ENCODE peak calls at places on chromosomes 11 and 22, in eight cellular contexts. F, Z, Q, N, K, E, A and M are unnamed samples.

GRCh38 chr22:42277232-42277753 is 6.8 kb upstream of the TCF20 start:
- DNase-seq in Q (no peak), E (no peak), N (no peak), A (no peak), Z (peak; percentile 27), F (no peak), K (no peak), M (no peak)

GRCh38 chr22:48482771-48483170 is 1344.9 kb downstream of the BRD1 start:
- DNase-seq in A (no peak), E (no peak), Q (no peak), Z (no peak), F (no peak), N (no peak), K (no peak), M (no peak)

GRCh38 chr22:46072030-46072881 is 78.1 kb upstream of the PPARA start:
- DNase-seq in Q (peak; percentile 68), F (peak; percentile 87), A (no peak), N (peak; percentile 86), Z (peak; percentile 90), K (peak; percentile 44), E (peak; percentile 92), M (no peak)

GRCh38 chr11:111510311-111510710 is 1.9 kb downstream of the BTG4 start:
- DNase-seq in K (no peak), N (no peak), F (no peak), Q (no peak), E (no peak), A (no peak), Z (no peak), M (no peak)

GRCh38 chr11:115784796-115785521 is 280.7 kb upstream of the CADM1 start:
- DNase-seq in E (no peak), A (no peak), Q (no peak), Z (peak; percentile 78), N (peak; percentile 69), F (no peak), K (no peak), M (no peak)

GRCh38 chr22:31676700-31677099 is 14.7 kb upstream of the PISD start:
- DNase-seq in Q (peak; percentile 98), K (peak; percentile 88), E (peak; percentile 98), N (peak; percentile 97), F (peak; percentile 91), A (no peak), Z (peak; percentile 98), M (no peak)

GRCh38 chr11:86015699-86016098 is 53.2 kb downstream of the PICALM start:
- DNase-seq in F (no peak), A (no peak), Z (no peak), Q (no peak), E (no peak), K (no peak), N (no peak), M (no peak)

GRCh38 chr11:129292768-129293167 is 82.9 kb upstream of the BARX2 start:
- DNase-seq in K (no peak), A (no peak), Q (no peak), E (no peak), N (no peak), F (no peak), Z (no peak), M (no peak)

GRCh38 chr22:26608129-26608528 is 9.7 kb downstream of the CRYBB1 start:
- DNase-seq in E (no peak), Q (no peak), F (no peak), Z (no peak), N (no peak), A (no peak), K (no peak), M (no peak)

GRCh38 chr22:39718206-39718605 is 147.7 kb downstream of the CACNA1I start:
- DNase-seq in A (no peak), N (no peak), K (no peak), F (no peak), E (peak; percentile 50), Z (peak; percentile 36), Q (no peak), M (no peak)

GRCh38 chr11:117992620-117993019 is 6.4 kb downstream of the IL10RA start:
- DNase-seq in F (no peak), Q (no peak), E (no peak), Z (no peak), K (no peak), N (no peak), A (no peak), M (no peak)

GRCh38 chr11:130553306-130553705 is 104.9 kb downstream of the ADAMTS15 start:
- DNase-seq in Z (no peak), Q (no peak), E (no peak), A (no peak), N (no peak), F (no peak), K (no peak), M (no peak)

GRCh38 chr11:65274734-65275682 is 13.2 kb downstream of the POLA2 start:
- DNase-seq in F (peak; percentile 86), K (peak; percentile 62), E (no peak), N (peak; percentile 72), Q (peak; percentile 82), A (peak; percentile 76), Z (peak; percentile 79), M (peak; percentile 65)

GRCh38 chr11:126993599-126993998 is 7.0 kb downstream of the KIRREL3 start:
- DNase-seq in A (no peak), N (no peak), F (no peak), E (no peak), Q (no peak), K (no peak), Z (no peak), M (no peak)

DNA sequence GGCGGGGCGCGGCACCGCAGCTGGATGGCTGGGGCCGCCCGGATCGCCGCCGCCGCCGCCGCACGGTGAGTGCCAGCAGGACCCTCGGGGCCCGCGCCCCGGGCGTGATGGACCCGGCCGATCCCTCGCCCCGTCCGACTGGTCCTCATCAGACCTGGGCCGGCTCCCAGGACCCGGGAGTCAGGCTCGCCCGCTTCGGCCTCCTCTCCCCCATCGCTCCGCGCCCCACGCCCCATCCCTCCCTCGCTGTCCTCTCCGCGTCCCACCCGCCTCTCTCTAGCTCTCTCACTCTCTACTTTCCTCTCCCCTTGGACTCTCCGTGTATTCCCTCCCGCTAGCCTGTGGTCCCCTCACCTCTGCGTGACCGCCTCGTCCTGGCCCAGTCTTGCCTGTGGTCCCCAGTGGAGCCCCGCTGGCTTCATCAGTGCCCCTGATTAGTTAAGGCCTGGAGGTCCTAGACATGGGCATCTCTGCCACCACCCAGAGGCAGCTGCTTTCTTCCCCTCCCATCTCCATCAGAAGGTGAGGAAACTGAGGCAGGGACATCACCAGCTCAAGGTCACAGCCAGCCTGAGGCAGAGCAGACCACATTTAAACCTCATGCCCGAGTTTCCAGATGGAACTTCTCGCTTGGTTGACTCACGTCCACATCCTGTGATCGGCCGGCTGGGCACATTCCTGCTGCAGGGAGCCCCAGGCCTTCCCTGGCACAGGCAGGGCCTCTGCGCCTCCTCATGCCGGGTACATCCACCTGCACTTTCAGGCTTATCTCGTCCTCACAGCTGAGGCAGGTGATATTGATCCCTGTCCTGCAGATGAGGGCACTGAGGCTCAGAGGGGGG is 429 bp downstream of the SLC39A13 start:
- DNase-seq in K (no peak), Q (peak; percentile 44), E (no peak), A (no peak), N (no peak), Z (peak; percentile 96), F (no peak), M (peak; percentile 99)
- TF ChIP-seq POLR2A in K (no peak), Q (no peak), E (no peak), A (no peak), N (no peak), Z (no peak), F (no peak), M (peak; percentile 41)

GRCh38 chr22:50210378-50211139 is 9.7 kb downstream of the SELENOO start:
- DNase-seq in A (no peak), E (no peak), Q (no peak), K (no peak), Z (peak; percentile 81), N (no peak), F (no peak), M (no peak)
- TF ChIP-seq POLR2A in A (no peak), E (no peak), Q (no peak), K (no peak), Z (no peak), N (no peak), F (no peak), M (no peak)

GRCh38 chr22:36409067-36409466 is 21.3 kb upstream of the MYH9 start:
- DNase-seq in F (no peak), N (no peak), Q (no peak), A (no peak), K (no peak), E (no peak), Z (no peak), M (no peak)
- TF ChIP-seq POLR2A in F (no peak), N (no peak), Q (no peak), A (no peak), K (no peak), E (no peak), Z (no peak), M (no peak)

DNA sequence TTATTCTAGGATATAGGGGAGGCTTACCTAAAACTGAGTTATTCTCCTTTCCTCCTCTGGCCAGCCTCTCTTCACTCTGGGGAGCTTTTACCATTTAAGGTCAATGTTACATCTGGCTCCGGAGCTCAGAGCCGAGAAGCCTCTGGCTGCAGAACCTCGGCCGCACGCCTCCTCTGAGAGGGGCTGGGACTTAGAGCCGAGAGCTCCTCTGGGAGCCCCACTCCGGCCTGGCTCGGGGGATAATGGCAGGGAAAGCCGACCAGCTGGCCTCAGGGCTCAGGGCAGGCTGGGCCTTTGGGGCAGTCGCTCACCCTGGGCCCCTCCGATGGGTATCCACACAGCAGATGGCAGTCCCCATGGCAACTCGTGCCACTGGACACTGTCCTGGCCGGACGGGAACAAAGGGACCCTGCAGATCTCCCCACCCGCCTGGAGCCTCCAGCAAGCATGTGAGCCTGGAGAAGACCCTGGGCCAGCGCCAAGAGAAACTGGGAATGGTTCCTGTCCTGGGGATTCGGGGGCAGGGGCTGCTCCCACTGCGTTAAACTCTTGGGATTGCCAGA is at the start of gene IRAG1:
- DNase-seq in A (no peak), N (peak; percentile 83), Z (no peak), F (peak; percentile 49), Q (peak; percentile 12), K (peak; percentile 24), E (no peak), M (no peak)
- TF ChIP-seq POLR2A in A (no peak), N (no peak), Z (no peak), F (no peak), Q (no peak), K (no peak), E (no peak), M (no peak)